ENCODE peak calls at places on chromosomes 11 and 22, in eight cellular contexts. L, U, X, J, G, W, Q and B are unnamed samples.
A peak's percentile ranks its signal among the peaks of the same experiment; 100 is the strongest.

GRCh38 chr11:118245946-118246562 is 6.1 kb downstream of the MPZL3 start:
- DNase-seq in L (no peak), U (no peak), X (no peak), J (no peak), G (no peak), W (no peak), Q (no peak), B (no peak)

GRCh38 chr22:39367040-39367439 is 17.2 kb downstream of the SYNGR1 start:
- DNase-seq in L (no peak), U (no peak), X (no peak), J (no peak), G (no peak), W (no peak), Q (no peak), B (no peak)

GRCh38 chr11:73258104-73258684 is 13.9 kb upstream of the P2RY6 start:
- DNase-seq in L (no peak), U (no peak), X (no peak), J (no peak), G (no peak), W (no peak), Q (no peak), B (no peak)

GRCh38 chr11:78646564-78647185 is 72.0 kb upstream of the NARS2 start:
- DNase-seq in L (peak; percentile 47), U (peak; percentile 49), X (peak; percentile 27), J (peak; percentile 52), G (peak; percentile 55), W (no peak), Q (peak; percentile 40), B (peak; percentile 52)

GRCh38 chr22:17784776-17785175 is 10.5 kb upstream of the BID start:
- DNase-seq in L (no peak), U (no peak), X (no peak), J (no peak), G (no peak), W (no peak), Q (no peak), B (no peak)

GRCh38 chr11:47394050-47394321 is 14.4 kb upstream of the SLC39A13 start:
- DNase-seq in L (no peak), U (no peak), X (no peak), J (no peak), G (no peak), W (peak; percentile 80), Q (no peak), B (no peak)

GRCh38 chr22:20437253-20438065 is at the start of gene SCARF2:
- DNase-seq in L (peak; percentile 69), U (no peak), X (no peak), J (no peak), G (peak; percentile 87), W (peak; percentile 55), Q (no peak), B (peak; percentile 73)

GRCh38 chr11:121292503-121293275 is at the start of gene SC5D:
- DNase-seq in L (peak; percentile 95), U (peak; percentile 90), X (peak; percentile 88), J (peak; percentile 66), G (peak; percentile 95), W (peak; percentile 97), Q (peak; percentile 95), B (peak; percentile 93)

GRCh38 chr11:73164803-73165542 is 22.9 kb upstream of the FCHSD2 start:
- DNase-seq in L (no peak), U (no peak), X (no peak), J (no peak), G (no peak), W (no peak), Q (no peak), B (no peak)

GRCh38 chr22:23243006-23243573 is 62.8 kb downstream of the BCR start:
- DNase-seq in L (no peak), U (no peak), X (peak; percentile 43), J (no peak), G (no peak), W (no peak), Q (peak; percentile 77), B (no peak)

GRCh38 chr11:128948583-128948982 is 5.9 kb upstream of the TP53AIP1 start:
- DNase-seq in L (no peak), U (no peak), X (no peak), J (no peak), G (no peak), W (no peak), Q (no peak), B (peak; percentile 25)

GRCh38 chr11:116590844-116591575 is 181.8 kb downstream of the BUD13 start:
- DNase-seq in L (no peak), U (no peak), X (no peak), J (no peak), G (no peak), W (no peak), Q (no peak), B (no peak)

GRCh38 chr22:29037340-29037932 is 24.2 kb downstream of the C22orf31 start:
- DNase-seq in L (no peak), U (no peak), X (no peak), J (no peak), G (no peak), W (no peak), Q (no peak), B (no peak)

GRCh38 chr22:24566899-24567511 is 11.2 kb downstream of the SNRPD3 start:
- DNase-seq in L (no peak), U (no peak), X (no peak), J (no peak), G (no peak), W (no peak), Q (no peak), B (no peak)

GRCh38 chr22:31945971-31946680 is 1.8 kb downstream of the YWHAH start:
- DNase-seq in L (peak; percentile 57), U (no peak), X (no peak), J (no peak), G (no peak), W (no peak), Q (no peak), B (no peak)

GRCh38 chr11:123434262-123434661 is 4.2 kb downstream of the GRAMD1B start:
- DNase-seq in L (no peak), U (peak; percentile 50), X (no peak), J (no peak), G (peak; percentile 45), W (no peak), Q (peak; percentile 31), B (peak; percentile 31)

GRCh38 chr11:9362393-9362863 is 22.0 kb upstream of the IPO7 start:
- DNase-seq in L (peak; percentile 28), U (no peak), X (no peak), J (no peak), G (no peak), W (no peak), Q (no peak), B (no peak)

GRCh38 chr22:35862697-35863096 is 145.0 kb downstream of the APOL5 start:
- DNase-seq in L (no peak), U (no peak), X (no peak), J (no peak), G (no peak), W (no peak), Q (no peak), B (no peak)

GRCh38 chr22:47067911-47068654 is 305.6 kb downstream of the TBC1D22A start:
- DNase-seq in L (no peak), U (no peak), X (no peak), J (no peak), G (no peak), W (no peak), Q (no peak), B (no peak)

GRCh38 chr11:2998073-2998850 is 6.1 kb upstream of the NAP1L4 start:
- DNase-seq in L (no peak), U (no peak), X (no peak), J (no peak), G (no peak), W (no peak), Q (no peak), B (no peak)

GRCh38 chr11:45802531-45803317 is 2.2 kb upstream of the SLC35C1 start:
- DNase-seq in L (no peak), U (no peak), X (no peak), J (no peak), G (no peak), W (no peak), Q (no peak), B (no peak)

GRCh38 chr11:22582011-22582410 is 43.6 kb downstream of the FANCF start:
- DNase-seq in L (no peak), U (no peak), X (no peak), J (no peak), G (no peak), W (no peak), Q (no peak), B (no peak)

GRCh38 chr11:12410006-12410728 is 32.8 kb downstream of the PARVA start:
- DNase-seq in L (peak; percentile 73), U (peak; percentile 74), X (no peak), J (no peak), G (no peak), W (no peak), Q (no peak), B (no peak)

GRCh38 chr22:45885171-45885840 is 91.7 kb downstream of the WNT7B start:
- DNase-seq in L (no peak), U (no peak), X (no peak), J (no peak), G (no peak), W (peak; percentile 22), Q (no peak), B (no peak)

GRCh38 chr11:96090711-96091110 is 166.8 kb upstream of the MTMR2 start:
- DNase-seq in L (peak; percentile 86), U (no peak), X (no peak), J (no peak), G (no peak), W (no peak), Q (no peak), B (no peak)

GRCh38 chr22:44158766-44159165 is 22.0 kb upstream of the PARVG start:
- DNase-seq in L (no peak), U (no peak), X (no peak), J (no peak), G (no peak), W (no peak), Q (no peak), B (no peak)

GRCh38 chr11:134643519-134644042 is 231.5 kb upstream of the B3GAT1 start:
- DNase-seq in L (no peak), U (no peak), X (no peak), J (no peak), G (no peak), W (no peak), Q (no peak), B (no peak)

GRCh38 chr11:75148436-75148983 is 2.4 kb upstream of the SLCO2B1 start:
- DNase-seq in L (no peak), U (no peak), X (no peak), J (no peak), G (no peak), W (no peak), Q (no peak), B (no peak)

GRCh38 chr22:46047841-46048595 is 71.1 kb upstream of the WNT7B start:
- DNase-seq in L (no peak), U (no peak), X (no peak), J (no peak), G (no peak), W (peak; percentile 66), Q (no peak), B (no peak)

GRCh38 chr11:36056160-36056751 is 112.4 kb downstream of the LDLRAD3 start:
- DNase-seq in L (no peak), U (peak; percentile 52), X (no peak), J (peak; percentile 34), G (peak; percentile 63), W (no peak), Q (no peak), B (peak; percentile 57)

GRCh38 chr22:46798366-46799057 is 36.1 kb downstream of the TBC1D22A start:
- DNase-seq in L (peak; percentile 76), U (peak; percentile 63), X (peak; percentile 56), J (peak; percentile 52), G (peak; percentile 86), W (peak; percentile 85), Q (peak; percentile 76), B (peak; percentile 91)

GRCh38 chr11:34308049-34308692 is 49.6 kb downstream of the ABTB2 start:
- DNase-seq in L (no peak), U (no peak), X (no peak), J (no peak), G (no peak), W (no peak), Q (no peak), B (no peak)

GRCh38 chr22:21980547-21980946 is 2.0 kb downstream of the TOP3B start:
- DNase-seq in L (no peak), U (no peak), X (no peak), J (no peak), G (no peak), W (no peak), Q (no peak), B (no peak)

GRCh38 chr22:50576070-50576469 is 2.2 kb downstream of the CPT1B start:
- DNase-seq in L (peak; percentile 32), U (no peak), X (no peak), J (no peak), G (peak; percentile 54), W (no peak), Q (no peak), B (peak; percentile 21)